ENCODE peak calls at places on chromosomes 5 and 9, in eight cellular contexts. I, K, E, H, X, W, D and G are unnamed samples.

GRCh38 chr9:136854113-136854841 is 2.1 kb downstream of the MAMDC4 start:
- DNase-seq in I (no peak), K (no peak), E (no peak), H (peak), X (no peak), W (no peak), D (no peak), G (no peak)

GRCh38 chr9:110531776-110532175 is 47.8 kb downstream of the SVEP1 start:
- DNase-seq in I (no peak), K (no peak), E (no peak), H (no peak), X (no peak), W (no peak), D (no peak), G (no peak)

GRCh38 chr5:1751026-1751863 is 48.4 kb downstream of the MRPL36 start:
- DNase-seq in I (no peak), K (no peak), E (peak), H (no peak), X (no peak), W (no peak), D (no peak), G (peak)

GRCh38 chr5:38473008-38473407 is 83.4 kb downstream of the LIFR start:
- DNase-seq in I (no peak), K (no peak), E (no peak), H (no peak), X (no peak), W (peak), D (no peak), G (no peak)

GRCh38 chr5:73424489-73425102 is 24.0 kb downstream of the FOXD1 start:
- DNase-seq in I (no peak), K (no peak), E (no peak), H (no peak), X (no peak), W (no peak), D (no peak), G (no peak)

GRCh38 chr9:137366445-137366810 is 56.5 kb downstream of the EXD3 start:
- DNase-seq in I (no peak), K (no peak), E (peak), H (no peak), X (no peak), W (peak), D (no peak), G (no peak)

GRCh38 chr9:10534863-10535262 is 77.9 kb downstream of the PTPRD start:
- DNase-seq in I (no peak), K (no peak), E (no peak), H (no peak), X (no peak), W (no peak), D (no peak), G (no peak)

GRCh38 chr5:108487951-108488350 is 106.1 kb upstream of the FBXL17 start:
- DNase-seq in I (no peak), K (no peak), E (no peak), H (no peak), X (no peak), W (no peak), D (no peak), G (no peak)

GRCh38 chr5:126745259-126745992 is 31.5 kb upstream of the LMNB1 start:
- DNase-seq in I (no peak), K (no peak), E (no peak), H (no peak), X (no peak), W (no peak), D (no peak), G (no peak)

GRCh38 chr5:99169309-99169708 is 240.5 kb upstream of the CHD1 start:
- DNase-seq in I (peak), K (no peak), E (no peak), H (no peak), X (no peak), W (no peak), D (no peak), G (peak)

GRCh38 chr9:26260238-26260637 is 582.0 kb upstream of the TUSC1 start:
- DNase-seq in I (no peak), K (no peak), E (no peak), H (no peak), X (peak), W (no peak), D (no peak), G (peak)

GRCh38 chr5:27491047-27491446 is 452.7 kb upstream of the CDH9 start:
- DNase-seq in I (no peak), K (no peak), E (no peak), H (no peak), X (no peak), W (no peak), D (no peak), G (no peak)

GRCh38 chr5:77145666-77146065 is 58.6 kb upstream of the ZBED3 start:
- DNase-seq in I (no peak), K (no peak), E (no peak), H (no peak), X (peak), W (no peak), D (no peak), G (no peak)

GRCh38 chr5:175466700-175467318 is 11.6 kb upstream of the SFXN1 start:
- DNase-seq in I (no peak), K (no peak), E (no peak), H (peak), X (no peak), W (no peak), D (no peak), G (no peak)

GRCh38 chr5:172920447-172920849 is 38.8 kb upstream of the RPL26L1 start:
- DNase-seq in I (no peak), K (no peak), E (peak), H (no peak), X (peak), W (no peak), D (peak), G (no peak)

GRCh38 chr5:149125386-149125891 is 15.9 kb upstream of the ABLIM3 start:
- DNase-seq in I (no peak), K (no peak), E (no peak), H (no peak), X (no peak), W (no peak), D (no peak), G (peak)